ENCODE peak calls at places on chromosomes 6 and 20, in six cellular contexts. N is lower lobe of right lung; V is CD4-positive, CD25-positive, alpha-beta regulatory T cell; R is HCT116; U is fibroblast of lung; I is CD8-positive, alpha-beta memory T cell. F is an unnamed sample. For H3K4me1, the result is how much of the 10 kb centered on the place peaks cover.

GRCh38 chr6:27592107-27592480 is 119.2 kb upstream of the ZNF184 start:
- DNase-seq in R (no peak), I (no peak), V (no peak), N (no peak), U (no peak), F (no peak)

GRCh38 chr6:101477436-101477835 is 83.9 kb downstream of the GRIK2 start:
- DNase-seq in I (no peak), N (no peak), R (no peak), V (no peak), U (no peak), F (no peak)

GRCh38 chr6:119330520-119330919 is 19.0 kb downstream of the MAN1A1 start:
- DNase-seq in N (no peak), R (no peak), V (no peak), U (no peak), I (no peak), F (no peak)

GRCh38 chr6:1136415-1136774 is 175.5 kb upstream of the FOXQ1 start:
- DNase-seq in V (no peak), I (no peak), R (no peak), U (peak), N (no peak), F (no peak)

GRCh38 chr6:44416103-44416502 is 28.6 kb downstream of the CDC5L start:
- DNase-seq in R (no peak), N (no peak), V (no peak), U (peak), I (no peak), F (no peak)

GRCh38 chr20:40471261-40471629 is 217.8 kb downstream of the MAFB start:
- DNase-seq in V (no peak), U (no peak), I (no peak), N (no peak), R (no peak), F (no peak)

GRCh38 chr20:38588303-38588702 is 7.3 kb downstream of the ADIG start:
- DNase-seq in N (no peak), U (no peak), I (no peak), R (no peak), V (no peak), F (no peak)

GRCh38 chr6:89411269-89412070 is 603 bp downstream of the RRAGD start:
- DNase-seq in R (no peak), N (peak), U (no peak), V (peak), I (no peak), F (peak)

GRCh38 chr6:127869772-127870404 is 31.0 kb downstream of the THEMIS start:
- DNase-seq in R (no peak), I (no peak), N (no peak), V (no peak), U (no peak), F (no peak)

GRCh38 chr20:52565614-52566013 is 374.0 kb upstream of the ZFP64 start:
- DNase-seq in I (no peak), V (no peak), R (no peak), U (no peak), N (no peak), F (no peak)

GRCh38 chr20:50792708-50793574 is 1.9 kb upstream of the BCAS4 start:
- DNase-seq in V (no peak), I (no peak), N (no peak), R (no peak), U (peak), F (no peak)
- H3K4me1 ChIP-seq in V (under half), I (under half), N (under half), R (half or more), U (under half), F (under half)

GRCh38 chr6:42390228-42390934 is 61.3 kb downstream of the TRERF1 start:
- DNase-seq in U (no peak), V (peak), I (no peak), R (no peak), N (no peak), F (no peak)

GRCh38 chr6:42383421-42384208 is 68.1 kb downstream of the TRERF1 start:
- DNase-seq in U (no peak), I (no peak), R (no peak), V (no peak), N (no peak), F (no peak)

GRCh38 chr6:42388046-42388445 is 63.7 kb downstream of the TRERF1 start:
- DNase-seq in U (no peak), V (no peak), R (no peak), N (no peak), I (no peak), F (no peak)

GRCh38 chr6:42385339-42385738 is 66.4 kb downstream of the TRERF1 start:
- DNase-seq in N (no peak), I (no peak), V (no peak), U (no peak), R (no peak), F (no peak)

DNA sequence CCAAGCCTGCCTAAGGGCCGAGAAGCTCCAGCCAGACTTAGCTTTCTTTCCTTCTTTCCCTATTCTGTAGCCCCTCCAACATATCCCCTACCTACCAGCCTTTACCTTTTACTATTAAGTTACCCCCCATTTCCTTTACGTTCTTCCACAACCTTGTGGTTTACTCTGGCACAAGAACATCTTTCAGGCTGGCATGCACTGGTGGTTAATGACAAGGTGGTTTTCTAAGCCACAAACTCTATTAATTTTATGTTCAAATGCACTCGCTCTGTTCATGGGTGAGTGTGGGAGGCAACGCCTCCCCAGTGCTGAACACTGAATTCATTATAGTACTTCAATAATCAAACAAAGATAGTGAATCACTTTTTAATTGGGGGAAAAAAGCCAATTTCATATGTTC is 64.4 kb downstream of the TRERF1 start:
- DNase-seq in R (no peak), I (no peak), N (no peak), V (peak), U (peak), F (no peak)
- H3K4me1 ChIP-seq in R (under half), I (half or more), N (under half), V (half or more), U (under half), F (under half)

DNA sequence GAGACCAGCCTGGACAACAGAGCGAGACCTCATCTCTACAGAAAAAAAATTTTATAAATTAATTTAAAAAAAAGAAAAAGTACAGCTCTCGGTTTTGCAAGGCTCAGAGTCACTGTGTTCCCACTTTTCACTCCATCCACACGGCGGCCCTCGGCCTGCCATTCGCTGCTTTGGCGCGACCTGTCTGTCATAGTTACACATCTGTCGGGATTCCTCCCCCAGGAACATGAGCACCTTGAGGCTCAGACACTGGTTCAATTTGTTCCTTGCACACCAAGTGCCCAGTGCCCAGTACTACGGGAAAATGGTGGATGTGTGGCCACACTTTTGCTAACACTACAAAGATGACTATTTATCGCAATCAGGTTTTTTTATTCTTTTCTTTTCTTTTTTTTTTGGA is 8.4 kb downstream of the CTSZ start:
- DNase-seq in N (no peak), V (no peak), U (no peak), I (no peak), R (no peak), F (no peak)
- H3K4me1 ChIP-seq in N (under half), V (under half), U (under half), I (under half), R (under half), F (under half)

GRCh38 chr6:42133926-42134325 is 8.5 kb downstream of the C6orf132 start:
- DNase-seq in V (no peak), I (no peak), R (no peak), N (no peak), U (no peak), F (no peak)

GRCh38 chr6:42136508-42137191 is 5.8 kb downstream of the C6orf132 start:
- DNase-seq in V (no peak), N (no peak), I (no peak), U (peak), R (peak), F (no peak)

GRCh38 chr6:42135161-42135560 is 7.3 kb downstream of the C6orf132 start:
- DNase-seq in R (no peak), U (no peak), N (no peak), V (no peak), I (no peak), F (no peak)

GRCh38 chr6:42137192-42137753 is 5.1 kb downstream of the C6orf132 start:
- DNase-seq in V (no peak), I (no peak), U (peak), R (no peak), N (no peak), F (peak)

GRCh38 chr6:42135722-42136121 is 6.7 kb downstream of the C6orf132 start:
- DNase-seq in U (peak), R (no peak), V (no peak), N (no peak), I (no peak), F (no peak)
- H3K4me1 ChIP-seq in U (under half), R (half or more), V (under half), N (under half), I (under half), F (under half)

DNA sequence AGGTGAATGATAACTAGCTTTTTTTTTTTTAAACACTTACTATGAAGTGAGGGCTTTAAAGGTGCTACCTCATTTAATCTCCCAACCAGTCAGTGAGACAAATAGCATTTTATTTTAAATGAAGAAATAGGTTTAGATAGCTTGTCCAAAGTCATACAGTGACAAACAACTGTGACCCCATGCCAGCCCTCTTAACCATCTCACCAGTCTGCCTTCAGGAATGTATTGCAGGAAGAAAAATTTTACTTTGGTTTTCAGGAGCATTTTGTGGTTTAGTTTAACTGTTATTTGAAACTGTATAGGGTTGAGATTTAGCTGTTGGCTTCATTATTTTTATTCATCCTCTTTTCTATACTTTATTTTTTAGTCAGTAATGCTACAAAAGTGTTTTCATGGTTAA is 18.6 kb downstream of the DSE start:
- DNase-seq in R (no peak), V (no peak), U (peak), N (no peak), I (no peak), F (no peak)
- H3K4me1 ChIP-seq in R (under half), V (under half), U (under half), N (half or more), I (under half), F (half or more)

DNA sequence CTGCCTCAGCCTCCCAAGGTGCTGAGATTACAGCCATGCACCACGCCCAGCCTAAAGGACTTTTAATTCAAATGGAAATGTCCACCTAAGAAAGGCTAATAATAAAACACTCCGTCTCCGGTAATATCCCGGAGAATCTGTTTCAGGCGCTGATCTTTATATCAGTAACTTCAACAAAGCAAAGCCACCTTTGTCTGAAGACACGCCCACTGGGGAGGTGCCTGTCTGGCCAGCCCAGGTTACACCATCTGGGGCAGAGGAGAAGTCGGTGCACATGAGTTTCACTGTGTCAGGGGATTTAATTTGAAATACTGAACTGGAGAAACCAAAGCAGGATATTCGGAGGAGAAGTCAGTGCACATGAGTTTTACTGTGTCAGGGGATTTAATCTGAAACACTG is 9.4 kb downstream of the SERPINB6 start:
- DNase-seq in V (no peak), U (no peak), N (peak), R (no peak), I (no peak), F (no peak)
- H3K4me1 ChIP-seq in V (under half), U (under half), N (half or more), R (under half), I (under half), F (half or more)

GRCh38 chr6:35686873-35687557 is 1.7 kb downstream of the FKBP5 start:
- DNase-seq in R (no peak), N (no peak), U (no peak), V (no peak), I (no peak), F (no peak)
- H3K4me1 ChIP-seq in R (under half), N (under half), U (under half), V (under half), I (under half), F (under half)

DNA sequence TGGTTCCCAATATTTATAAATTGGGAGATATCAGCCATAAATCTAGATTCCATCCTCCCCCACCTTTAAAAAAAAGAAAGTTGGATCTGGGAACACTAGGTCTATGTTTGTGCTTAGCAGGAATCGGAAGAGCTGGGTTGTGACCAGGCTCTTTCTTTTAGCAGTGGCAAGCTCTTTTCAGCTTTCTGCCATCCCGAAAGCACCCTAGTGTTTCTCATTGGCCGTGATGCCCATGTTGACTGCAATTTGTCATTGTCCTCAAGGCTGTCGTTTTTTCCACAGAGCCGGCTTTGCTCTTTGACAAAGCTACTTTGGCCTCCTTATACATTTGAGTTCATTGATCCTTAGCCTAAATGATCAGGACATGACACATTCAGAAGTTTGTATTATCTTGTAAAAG is 50.0 kb downstream of the CARMIL1 start:
- DNase-seq in R (no peak), V (no peak), I (no peak), U (no peak), N (no peak), F (no peak)
- H3K4me1 ChIP-seq in R (under half), V (under half), I (under half), U (under half), N (under half), F (half or more)

GRCh38 chr20:17648782-17649730 is 33.0 kb downstream of the RRBP1 start:
- DNase-seq in I (no peak), V (peak), R (no peak), N (peak), U (no peak), F (no peak)
- H3K4me1 ChIP-seq in I (under half), V (under half), R (under half), N (half or more), U (under half), F (half or more)

GRCh38 chr20:35304956-35305355 is 12.7 kb upstream of the FAM83C start:
- DNase-seq in V (no peak), R (no peak), I (no peak), U (no peak), N (no peak), F (no peak)

GRCh38 chr20:35305682-35306556 is 13.7 kb upstream of the FAM83C start:
- DNase-seq in R (peak), V (no peak), N (no peak), U (peak), I (no peak), F (no peak)

GRCh38 chr20:35302421-35303335 is 10.5 kb upstream of the FAM83C start:
- DNase-seq in I (no peak), R (no peak), V (no peak), U (peak), N (no peak), F (no peak)

GRCh38 chr20:35303382-35303734 is 11.1 kb upstream of the FAM83C start:
- DNase-seq in U (no peak), V (no peak), R (no peak), I (no peak), N (no peak), F (no peak)

DNA sequence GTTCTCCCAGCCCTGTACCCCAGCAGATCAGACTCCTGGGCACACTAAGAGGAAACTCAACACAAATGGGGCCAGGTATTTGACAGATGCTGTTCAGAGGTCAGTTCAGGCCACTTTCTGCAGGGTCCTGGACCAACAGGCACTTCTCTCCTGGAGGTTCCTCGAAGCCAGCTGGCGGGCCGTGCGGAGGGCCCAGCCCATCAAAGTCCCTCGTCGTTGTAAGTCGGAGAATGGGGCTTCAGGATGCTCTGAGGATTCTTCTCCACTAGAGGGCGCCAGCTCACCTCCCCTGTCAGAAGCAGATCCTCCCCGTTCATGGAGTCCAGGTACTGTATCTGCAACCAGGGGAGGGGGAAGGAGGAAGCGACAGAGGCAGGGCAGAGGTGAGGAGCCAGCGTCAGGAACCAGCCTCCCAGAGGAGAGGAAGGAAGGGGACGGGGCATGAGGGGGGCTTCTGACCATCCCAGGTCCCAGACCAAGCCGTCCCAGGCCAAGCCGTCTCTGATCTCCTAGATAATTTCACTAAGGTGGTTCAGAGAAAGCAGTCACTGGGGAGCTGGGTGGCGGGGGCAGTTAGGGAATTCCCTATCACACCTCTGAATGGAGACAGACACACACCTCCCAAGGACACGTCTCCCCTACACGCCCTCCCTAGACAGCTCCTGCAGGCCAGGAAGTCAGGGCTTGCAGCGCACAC is 11.7 kb upstream of the FAM83C start:
- DNase-seq in N (peak), I (peak), R (peak), U (peak), V (peak), F (peak)
- H3K4me1 ChIP-seq in N (under half), I (under half), R (half or more), U (half or more), V (under half), F (under half)